ENCODE peak calls at places on chromosomes 5 and 9, in five cellular contexts. X is GM23248, K is upper lobe of right lung, T is uterus, H is suprapubic skin. G is an unnamed sample. For H3K27me3 and H3K4me1, the result is how much of the 10 kb centered on the place peaks cover.

GRCh38 chr9:134125413-134126095 is 10.3 kb upstream of the WDR5 start:
- DNase-seq in X (no peak), K (no peak), T (no peak), H (no peak), G (no peak)

GRCh38 chr5:9863486-9863885 is 233.3 kb upstream of the TAS2R1 start:
- DNase-seq in X (no peak), K (no peak), T (no peak), H (no peak), G (peak)

GRCh38 chr9:1320667-1321195 is 270.6 kb downstream of the DMRT2 start:
- DNase-seq in X (no peak), K (no peak), T (no peak), H (no peak), G (peak)

GRCh38 chr5:109857405-109858031 is 167.8 kb downstream of the MAN2A1 start:
- DNase-seq in X (no peak), K (no peak), T (no peak), H (no peak), G (no peak)

GRCh38 chr9:113578877-113579269 is 115.3 kb downstream of the RGS3 start:
- DNase-seq in X (peak), K (peak), T (no peak), H (no peak), G (peak)

GRCh38 chr5:128669803-128670202 is 131.8 kb upstream of the FBN2 start:
- DNase-seq in X (no peak), K (no peak), T (no peak), H (no peak), G (no peak)

GRCh38 chr5:83265318-83265717 is 188.0 kb downstream of the XRCC4 start:
- DNase-seq in X (no peak), K (no peak), T (no peak), H (no peak), G (no peak)

GRCh38 chr5:1325870-1326546 is 18.9 kb downstream of the CLPTM1L start:
- DNase-seq in X (peak), K (peak), T (no peak), H (peak), G (no peak)

GRCh38 chr9:112810696-112811490 is 60.3 kb downstream of the SNX30 start:
- DNase-seq in X (no peak), K (no peak), T (no peak), H (no peak), G (peak)

GRCh38 chr9:7284517-7284916 is 515.1 kb downstream of the DMAC1 start:
- DNase-seq in X (no peak), K (no peak), T (no peak), H (no peak), G (no peak)

GRCh38 chr5:78647838-78648358 is 674 bp downstream of the LHFPL2 start:
- DNase-seq in X (peak), K (peak), T (peak), H (peak), G (no peak)

GRCh38 chr5:119355244-119355635 is 579 bp upstream of the TNFAIP8 start:
- DNase-seq in X (no peak), K (peak), T (no peak), H (no peak), G (no peak)

GRCh38 chr9:126844085-126844484 is 16.4 kb upstream of the ZBTB34 start:
- DNase-seq in X (peak), K (no peak), T (no peak), H (no peak), G (no peak)

GRCh38 chr9:16664211-16664610 is 206.3 kb downstream of the BNC2 start:
- DNase-seq in X (peak), K (no peak), T (no peak), H (no peak), G (no peak)

GRCh38 chr9:83067579-83067978 is 4.6 kb upstream of the RASEF start:
- DNase-seq in X (no peak), K (no peak), T (no peak), H (no peak), G (no peak)

GRCh38 chr5:91074615-91075014 is 308.5 kb downstream of the ARRDC3 start:
- DNase-seq in X (peak), K (no peak), T (no peak), H (no peak), G (no peak)

GRCh38 chr5:135456238-135457099 is 4.3 kb upstream of the TIFAB start:
- DNase-seq in X (peak), K (peak), T (no peak), H (no peak), G (no peak)
- H3K27me3 ChIP-seq in X (under half), K (under half), T (under half), H (under half), G (under half)

DNA sequence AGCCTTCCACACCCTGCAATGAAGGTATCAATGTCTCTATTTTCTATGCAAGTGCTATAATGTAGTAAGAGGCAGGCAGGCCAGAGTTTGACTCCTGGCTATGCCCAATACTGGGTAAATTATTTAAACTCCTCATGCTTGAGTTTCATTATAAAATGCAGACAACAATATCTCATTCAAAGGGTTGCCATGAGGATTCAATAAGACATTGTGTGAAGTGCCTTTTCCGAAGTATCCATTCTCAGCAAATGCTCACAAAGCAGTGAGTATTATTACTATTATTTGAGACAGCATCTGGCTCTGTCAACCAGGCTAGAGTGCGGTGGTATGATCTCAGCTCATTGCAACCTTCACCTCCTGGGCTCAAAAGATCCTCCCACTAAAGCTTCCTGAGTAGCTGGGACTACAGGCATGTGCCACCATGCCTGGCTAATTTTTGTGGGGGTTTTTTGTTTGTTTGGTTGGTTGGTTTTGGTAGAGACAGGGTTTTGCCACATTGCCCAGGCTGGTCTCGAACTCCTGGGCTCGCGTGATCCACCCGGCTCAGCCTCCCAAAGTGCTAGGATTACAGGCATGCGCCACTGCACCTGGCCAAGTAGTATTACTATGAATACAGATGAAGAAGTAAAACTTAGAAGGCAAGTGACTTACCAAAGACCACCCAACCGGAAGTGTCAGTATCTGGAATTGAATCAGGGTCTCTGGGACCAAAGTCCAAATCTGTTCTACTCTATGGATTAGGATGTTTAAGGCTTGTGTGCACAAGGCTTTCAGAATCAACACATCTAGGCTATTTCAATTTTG is 18.8 kb downstream of the ADAM19 start:
- DNase-seq in X (no peak), K (no peak), T (no peak), H (no peak), G (no peak)
- H3K4me1 ChIP-seq in X (under half), K (under half), T (under half), H (under half), G (half or more)

GRCh38 chr9:38296853-38297252 is 95.6 kb upstream of the ALDH1B1 start:
- DNase-seq in X (no peak), K (no peak), T (no peak), H (no peak), G (no peak)
- H3K27me3 ChIP-seq in X (under half), K (under half), T (under half), H (under half), G (under half)

GRCh38 chr9:35942286-35942685 is 15.7 kb downstream of the OR2S2 start:
- DNase-seq in X (no peak), K (no peak), T (no peak), H (no peak), G (no peak)
- H3K4me1 ChIP-seq in X (under half), K (under half), T (under half), H (under half), G (under half)

GRCh38 chr5:176568657-176569056 is 19.5 kb downstream of the CDHR2 start:
- DNase-seq in X (no peak), K (no peak), T (no peak), H (no peak), G (no peak)
- H3K27me3 ChIP-seq in X (under half), K (under half), T (under half), H (under half), G (half or more)

GRCh38 chr5:172724203-172724602 is 46.8 kb downstream of the DUSP1 start:
- DNase-seq in X (no peak), K (no peak), T (no peak), H (no peak), G (no peak)
- H3K4me1 ChIP-seq in X (under half), K (under half), T (under half), H (half or more), G (under half)

GRCh38 chr5:140041492-140042421 is 1.3 kb downstream of the NRG2 start:
- DNase-seq in X (peak), K (peak), T (peak), H (peak), G (no peak)
- H3K27me3 ChIP-seq in X (under half), K (under half), T (under half), H (under half), G (under half)

DNA sequence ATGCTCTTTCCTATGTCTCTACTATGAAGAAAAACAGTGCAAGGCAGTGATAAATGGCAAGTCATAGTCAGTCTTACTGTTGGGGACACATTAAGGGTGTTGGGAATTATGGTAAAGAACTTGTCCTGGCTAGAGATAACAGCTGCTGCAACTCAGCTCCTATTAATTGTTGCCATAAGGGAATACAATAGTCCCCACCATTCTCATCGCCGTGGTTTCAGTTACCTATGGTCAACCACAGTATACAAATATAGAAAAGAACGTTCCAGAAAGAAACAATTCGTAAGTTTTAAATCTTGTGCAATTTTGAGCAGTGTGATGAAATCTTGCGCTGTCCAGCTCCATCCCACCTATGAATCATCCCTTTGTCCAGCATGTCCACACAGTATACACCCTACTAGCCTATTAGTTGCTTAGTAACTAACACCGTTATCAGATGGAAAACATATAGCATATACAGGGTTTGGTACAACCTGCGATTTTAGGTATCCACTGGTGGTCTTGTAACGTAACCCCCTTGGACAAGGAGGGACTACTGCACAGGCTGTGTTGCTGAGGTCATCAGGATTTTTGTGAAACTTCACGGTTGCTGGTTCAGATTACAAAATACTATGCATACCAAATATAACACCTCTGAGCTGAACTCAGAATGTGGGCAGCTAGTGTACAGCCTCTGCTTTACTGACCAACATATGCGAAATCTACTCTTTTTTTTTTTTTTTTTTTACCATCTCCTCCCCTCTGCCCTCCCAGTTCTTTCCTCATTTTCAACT is 53.5 kb downstream of the ZFR start:
- DNase-seq in X (peak), K (no peak), T (peak), H (no peak), G (no peak)
- H3K4me1 ChIP-seq in X (under half), K (under half), T (under half), H (under half), G (under half)